ENCODE peak calls at places on chromosomes 12 and 14, in four cellular contexts. U is lower lobe of right lung, C is psoas muscle, O is cardiac muscle cell. J is an unnamed sample.

GRCh38 chr12:4908694-4909396 is 860 bp upstream of the KCNA1 start:
- DNase-seq in O (no peak), U (no peak), C (no peak), J (no peak)

GRCh38 chr12:87467893-87468292 is 561.3 kb downstream of the C12orf50 start:
- DNase-seq in O (no peak), C (no peak), U (no peak), J (no peak)

GRCh38 chr12:108948369-108948768 is 68.5 kb downstream of the DAO start:
- DNase-seq in C (no peak), U (no peak), O (no peak), J (no peak)

GRCh38 chr14:104977681-104978647 is at the start of gene AHNAK2:
- DNase-seq in U (peak; percentile 85), O (peak; percentile 79), C (peak; percentile 83), J (no peak)

GRCh38 chr12:72448805-72449204 is 176.6 kb downstream of the TRHDE start:
- DNase-seq in C (no peak), U (no peak), O (no peak), J (no peak)

GRCh38 chr14:58730793-58731464 is 93.2 kb downstream of the DACT1 start:
- DNase-seq in C (no peak), U (no peak), O (peak; percentile 26), J (no peak)

GRCh38 chr14:76781648-76782051 is 20.4 kb downstream of the VASH1 start:
- DNase-seq in O (no peak), C (no peak), U (no peak), J (no peak)

GRCh38 chr12:13947237-13947945 is 34.0 kb downstream of the GRIN2B start:
- DNase-seq in O (no peak), U (no peak), C (no peak), J (no peak)

DNA sequence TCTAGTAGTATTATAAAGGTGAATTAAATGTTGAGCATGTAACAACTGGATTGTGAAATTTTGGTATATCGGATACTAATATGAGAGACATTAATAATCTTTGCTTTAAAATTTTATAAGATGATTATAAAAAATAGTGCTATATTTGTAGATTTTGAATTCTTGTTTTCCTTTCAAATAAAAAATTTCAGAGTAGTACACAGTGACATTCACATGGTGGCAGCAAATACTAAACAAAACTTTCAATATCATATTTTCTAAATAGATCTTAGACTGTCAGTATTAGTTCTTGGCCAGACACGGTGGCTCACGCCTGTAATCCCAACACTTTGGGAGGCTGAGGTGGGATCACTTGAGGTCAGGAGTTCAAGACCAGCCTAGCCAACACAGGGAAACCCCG is 166.0 kb downstream of the NAV3 start:
- DNase-seq in U (no peak), C (no peak), O (no peak), J (no peak)
- TF ChIP-seq CTCF in U (no peak), C (no peak), O (no peak), J (no peak)

DNA sequence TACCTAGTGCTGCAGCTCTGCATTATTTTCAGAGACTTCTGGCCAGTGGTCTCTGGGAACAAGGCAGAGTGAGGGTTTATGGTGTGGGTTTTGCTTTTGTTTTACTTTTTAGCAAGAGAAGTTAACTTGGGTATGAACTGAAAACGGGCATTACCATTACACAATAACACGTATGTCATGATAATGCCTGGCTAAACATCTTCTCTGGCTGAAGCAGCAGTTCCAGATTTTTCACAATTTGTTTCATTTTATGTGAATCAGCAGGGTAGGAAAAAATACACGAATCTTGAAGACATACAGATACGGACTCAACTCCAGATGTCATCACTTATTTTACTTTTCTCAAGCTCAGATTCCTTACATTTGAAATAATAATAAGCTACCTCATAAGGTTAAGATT is 2.5 kb upstream of the PCNX4 start:
- DNase-seq in C (no peak), U (no peak), O (no peak), J (no peak)
- TF ChIP-seq CTCF in C (no peak), U (no peak), O (no peak), J (no peak)

GRCh38 chr14:21902561-21903199 is 229.1 kb upstream of the OR4E1 start:
- DNase-seq in C (no peak), O (no peak), U (no peak), J (no peak)
- TF ChIP-seq CTCF in C (no peak), O (no peak), U (no peak), J (no peak)

DNA sequence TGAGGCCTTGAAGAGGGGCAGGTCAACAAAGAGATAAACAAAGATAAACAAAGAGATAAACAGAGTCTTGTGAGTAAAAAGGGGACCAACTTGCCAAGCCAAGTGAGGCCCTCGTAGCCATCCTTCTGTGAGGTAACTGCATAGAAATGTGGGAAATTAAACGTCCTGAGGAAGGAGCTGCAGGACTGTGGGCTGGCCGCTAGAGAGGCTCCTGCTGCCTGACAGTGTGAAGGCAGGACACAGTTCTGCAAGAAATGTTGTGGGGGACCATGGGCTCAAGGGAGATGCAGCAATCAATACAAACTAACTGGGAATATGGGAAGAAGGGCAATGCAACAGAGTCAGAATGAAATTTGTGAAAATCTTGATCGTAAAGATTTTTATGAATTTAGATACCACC is 91.9 kb downstream of the SLC8A3 start:
- DNase-seq in O (peak; percentile 32), U (no peak), C (no peak), J (no peak)
- TF ChIP-seq CTCF in O (peak; percentile 51), U (no peak), C (no peak), J (no peak)

GRCh38 chr14:63383776-63384367 is 65.1 kb upstream of the GPHB5 start:
- DNase-seq in O (no peak), U (no peak), C (no peak), J (no peak)

GRCh38 chr14:63387691-63388090 is 69.0 kb upstream of the GPHB5 start:
- DNase-seq in C (no peak), U (no peak), O (no peak), J (no peak)

GRCh38 chr14:63393002-63393401 is 74.3 kb upstream of the GPHB5 start:
- DNase-seq in O (no peak), C (no peak), U (no peak), J (no peak)

GRCh38 chr14:63394432-63394831 is 75.7 kb upstream of the GPHB5 start:
- DNase-seq in C (no peak), O (no peak), U (no peak), J (no peak)

DNA sequence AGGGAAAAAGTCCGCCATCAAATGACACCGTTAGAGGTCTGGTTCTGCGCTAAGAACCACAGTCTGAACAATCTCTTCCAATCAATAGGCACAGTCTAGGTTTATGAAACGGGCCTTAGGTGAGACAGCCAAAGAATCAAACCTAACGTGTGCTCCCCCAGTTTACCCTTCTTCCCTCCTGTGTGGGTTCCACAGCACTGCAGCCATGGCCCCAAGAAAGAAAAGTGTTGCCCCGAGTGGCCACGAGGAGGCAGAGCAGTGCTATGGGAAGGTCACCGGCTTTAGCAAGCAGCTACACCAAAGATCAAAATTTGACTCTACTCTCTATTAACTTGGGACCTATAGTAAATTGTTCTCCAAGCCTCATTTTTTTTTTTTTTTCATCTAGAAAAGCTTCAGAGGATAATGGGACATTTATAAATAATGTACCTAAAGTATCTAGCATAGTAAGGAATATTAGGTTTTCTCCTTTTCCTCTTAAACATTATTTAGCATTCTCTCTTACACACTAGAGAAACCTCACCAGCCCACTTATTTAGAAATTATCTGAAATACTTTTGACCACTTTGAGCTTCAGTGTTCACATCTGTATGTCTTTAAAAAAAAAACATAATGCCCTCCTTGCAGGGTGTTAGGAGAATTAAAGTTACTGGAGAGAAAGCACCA is 70.2 kb upstream of the GPHB5 start:
- DNase-seq in C (peak; percentile 72), U (peak; percentile 64), O (peak; percentile 76), J (peak; percentile 17)
- TF ChIP-seq CTCF in C (peak; percentile 81), U (peak; percentile 83), O (peak; percentile 90), J (no peak)

GRCh38 chr12:6492838-6493579 is at the start of gene MRPL51:
- DNase-seq in U (peak; percentile 98), O (peak; percentile 97), C (peak; percentile 99), J (peak; percentile 96)

GRCh38 chr12:6489449-6489848 is 3.6 kb downstream of the MRPL51 start:
- DNase-seq in O (peak; percentile 5), C (no peak), U (no peak), J (no peak)

GRCh38 chr12:6494351-6494743 is 445 bp downstream of the NCAPD2 start:
- DNase-seq in C (no peak), O (no peak), U (no peak), J (no peak)

GRCh38 chr12:6494968-6495367 is 1.1 kb downstream of the NCAPD2 start:
- DNase-seq in U (no peak), O (no peak), C (no peak), J (no peak)

DNA sequence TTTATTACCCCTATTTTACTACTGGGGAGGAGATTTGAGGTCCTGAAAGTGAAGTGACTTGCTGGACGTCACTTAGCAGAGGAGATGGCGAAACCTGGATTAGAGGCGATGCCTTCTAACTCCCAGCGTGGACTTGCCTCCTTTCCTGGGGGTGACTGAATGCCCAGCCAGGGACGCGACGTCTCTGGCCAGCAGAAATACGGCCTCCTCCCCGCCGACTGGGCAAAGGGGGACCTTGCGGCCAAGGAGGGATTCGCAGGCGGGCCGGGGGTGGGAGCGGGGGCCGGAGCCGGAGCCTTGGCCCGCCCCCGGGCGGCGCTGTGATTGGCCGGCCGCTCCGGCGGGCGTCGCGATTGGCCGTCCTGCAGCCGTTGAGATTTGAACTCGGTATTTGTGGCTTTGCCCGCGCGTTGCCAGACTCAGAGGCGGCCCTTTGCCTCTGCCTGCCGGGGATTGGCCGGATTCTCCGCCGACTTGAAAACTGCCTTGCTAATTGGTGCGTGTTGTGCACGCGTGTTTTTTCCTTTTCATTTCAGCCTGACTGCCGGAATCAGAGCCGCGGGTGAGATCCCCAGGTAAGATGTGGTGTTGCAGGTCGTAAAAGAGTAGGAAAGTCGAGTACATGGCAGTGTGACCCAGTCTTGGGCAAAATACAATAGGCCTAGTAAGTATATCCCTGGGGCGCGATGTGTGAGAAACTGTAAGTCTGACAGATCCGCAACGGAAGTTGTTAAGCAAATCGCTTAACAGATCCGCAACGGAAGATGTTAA is at the start of gene NCAPD2:
- DNase-seq in C (peak; percentile 97), U (peak; percentile 97), O (peak; percentile 96), J (peak; percentile 85)
- TF ChIP-seq CTCF in C (peak; percentile 22), U (peak; percentile 49), O (no peak), J (no peak)

DNA sequence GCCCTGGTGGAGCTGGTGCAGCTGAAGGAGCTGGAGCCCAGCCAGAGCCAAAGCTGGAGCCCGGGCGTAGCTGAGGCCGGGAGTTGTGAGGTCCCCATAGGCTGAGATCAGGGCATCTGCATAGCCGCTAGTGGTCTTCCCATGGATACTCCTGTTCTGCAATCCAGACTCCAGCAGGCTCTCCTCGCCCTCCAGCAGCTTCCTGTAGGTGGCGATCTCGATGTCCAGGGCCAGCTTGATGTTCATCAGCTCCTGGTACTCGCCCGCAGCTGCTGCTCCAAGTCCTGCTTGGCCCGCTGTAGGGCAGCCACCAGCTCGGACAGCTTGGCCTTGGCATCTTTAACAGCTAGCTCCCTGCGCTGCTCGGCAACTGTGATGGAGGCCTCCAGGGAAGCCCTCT is 966.1 kb downstream of the FSCB start:
- DNase-seq in U (no peak), O (no peak), C (no peak), J (no peak)
- TF ChIP-seq CTCF in U (no peak), O (no peak), C (no peak), J (no peak)

J was measured in activated B cell treated with CpG ODN at 0.5 μM for 24 hours.